ENCODE peak calls at places on chromosomes 13 and 19, in five cellular contexts. One of them, this sample, is unnamed.

GRCh38 chr13:86846501-86846900 is 824.7 kb upstream of the SLITRK5 start:
- DNase-seq in DND-41: no peak
- DNase-seq in keratinocyte: no peak
- DNase-seq in MM.1S: no peak
- DNase-seq in GM23338: no peak
- DNase-seq in this sample: no peak

GRCh38 chr19:5200844-5201243 is 139.8 kb downstream of the PTPRS start:
- DNase-seq in DND-41: no peak
- DNase-seq in keratinocyte: no peak
- DNase-seq in MM.1S: no peak
- DNase-seq in GM23338: no peak
- DNase-seq in this sample: no peak

GRCh38 chr13:51731759-51732158 is 72.2 kb downstream of the DHRS12 start:
- DNase-seq in DND-41: no peak
- DNase-seq in keratinocyte: no peak
- DNase-seq in MM.1S: no peak
- DNase-seq in GM23338: no peak
- DNase-seq in this sample: peak; percentile 77

GRCh38 chr13:70353096-70353495 is 244.8 kb upstream of the KLHL1 start:
- DNase-seq in DND-41: no peak
- DNase-seq in keratinocyte: no peak
- DNase-seq in MM.1S: no peak
- DNase-seq in GM23338: peak; percentile 26
- DNase-seq in this sample: no peak

GRCh38 chr19:18860302-18860700 is 28.5 kb downstream of the UPF1 start:
- DNase-seq in DND-41: no peak
- DNase-seq in keratinocyte: no peak
- DNase-seq in MM.1S: no peak
- DNase-seq in GM23338: no peak
- DNase-seq in this sample: peak; percentile 91

GRCh38 chr19:53518716-53519115 is 19.2 kb upstream of the ZNF331 start:
- DNase-seq in DND-41: no peak
- DNase-seq in keratinocyte: no peak
- DNase-seq in MM.1S: no peak
- DNase-seq in GM23338: no peak
- DNase-seq in this sample: no peak

GRCh38 chr13:27425151-27425917 is 915 bp downstream of the GTF3A start:
- DNase-seq in DND-41: peak; percentile 47
- DNase-seq in keratinocyte: no peak
- DNase-seq in MM.1S: no peak
- DNase-seq in GM23338: no peak
- DNase-seq in this sample: no peak

GRCh38 chr19:29173896-29174295 is 39.1 kb downstream of the UQCRFS1 start:
- DNase-seq in DND-41: no peak
- DNase-seq in keratinocyte: no peak
- DNase-seq in MM.1S: no peak
- DNase-seq in GM23338: no peak
- DNase-seq in this sample: no peak

GRCh38 chr13:109425821-109426689 is 360.3 kb downstream of the IRS2 start:
- DNase-seq in DND-41: no peak
- DNase-seq in keratinocyte: no peak
- DNase-seq in MM.1S: no peak
- DNase-seq in GM23338: no peak
- DNase-seq in this sample: no peak

GRCh38 chr19:49949735-49950589 is 11.0 kb downstream of the SIGLEC11 start:
- DNase-seq in DND-41: no peak
- DNase-seq in keratinocyte: no peak
- DNase-seq in MM.1S: no peak
- DNase-seq in GM23338: no peak
- DNase-seq in this sample: peak; percentile 88

GRCh38 chr19:27860309-27860934 is 1352.5 kb downstream of the UQCRFS1 start:
- DNase-seq in DND-41: no peak
- DNase-seq in keratinocyte: no peak
- DNase-seq in MM.1S: peak; percentile 54
- DNase-seq in GM23338: no peak
- DNase-seq in this sample: no peak

GRCh38 chr13:45690636-45691035 is 11.5 kb upstream of the CBY2 start:
- DNase-seq in DND-41: no peak
- DNase-seq in keratinocyte: no peak
- DNase-seq in MM.1S: no peak
- DNase-seq in GM23338: no peak
- DNase-seq in this sample: no peak

GRCh38 chr13:51091839-51092238 is 19.2 kb downstream of the C13orf42 start:
- DNase-seq in DND-41: no peak
- DNase-seq in keratinocyte: no peak
- DNase-seq in MM.1S: no peak
- DNase-seq in GM23338: peak; percentile 52
- DNase-seq in this sample: no peak

GRCh38 chr13:71067164-71067815 is 799.7 kb downstream of the DACH1 start:
- DNase-seq in DND-41: no peak
- DNase-seq in keratinocyte: no peak
- DNase-seq in MM.1S: no peak
- DNase-seq in GM23338: peak; percentile 35
- DNase-seq in this sample: no peak

GRCh38 chr19:29687244-29687896 is 22.1 kb downstream of the PLEKHF1 start:
- DNase-seq in DND-41: no peak
- DNase-seq in keratinocyte: no peak
- DNase-seq in MM.1S: no peak
- DNase-seq in GM23338: no peak
- DNase-seq in this sample: peak; percentile 94

GRCh38 chr13:99218545-99218944 is 17.9 kb downstream of the UBAC2 start:
- DNase-seq in DND-41: no peak
- DNase-seq in keratinocyte: no peak
- DNase-seq in MM.1S: no peak
- DNase-seq in GM23338: no peak
- DNase-seq in this sample: no peak

GRCh38 chr13:99464441-99464949 is 36.8 kb upstream of the TM9SF2 start:
- DNase-seq in DND-41: no peak
- DNase-seq in keratinocyte: no peak
- DNase-seq in MM.1S: no peak
- DNase-seq in GM23338: no peak
- DNase-seq in this sample: peak; percentile 31

GRCh38 chr19:50957587-50957986 is 4.7 kb upstream of the KLK5 start:
- DNase-seq in DND-41: no peak
- DNase-seq in keratinocyte: no peak
- DNase-seq in MM.1S: no peak
- DNase-seq in GM23338: no peak
- DNase-seq in this sample: peak; percentile 66

GRCh38 chr13:96952592-96952991 is 41.7 kb downstream of the OXGR1 start:
- DNase-seq in DND-41: no peak
- DNase-seq in keratinocyte: no peak
- DNase-seq in MM.1S: no peak
- DNase-seq in GM23338: no peak
- DNase-seq in this sample: no peak

GRCh38 chr13:96948127-96948526 is 46.1 kb downstream of the OXGR1 start:
- DNase-seq in DND-41: no peak
- DNase-seq in keratinocyte: no peak
- DNase-seq in MM.1S: no peak
- DNase-seq in GM23338: no peak
- DNase-seq in this sample: no peak

GRCh38 chr13:96946709-96947311 is 47.5 kb downstream of the OXGR1 start:
- DNase-seq in DND-41: no peak
- DNase-seq in keratinocyte: no peak
- DNase-seq in MM.1S: no peak
- DNase-seq in GM23338: peak; percentile 28
- DNase-seq in this sample: no peak

DNA sequence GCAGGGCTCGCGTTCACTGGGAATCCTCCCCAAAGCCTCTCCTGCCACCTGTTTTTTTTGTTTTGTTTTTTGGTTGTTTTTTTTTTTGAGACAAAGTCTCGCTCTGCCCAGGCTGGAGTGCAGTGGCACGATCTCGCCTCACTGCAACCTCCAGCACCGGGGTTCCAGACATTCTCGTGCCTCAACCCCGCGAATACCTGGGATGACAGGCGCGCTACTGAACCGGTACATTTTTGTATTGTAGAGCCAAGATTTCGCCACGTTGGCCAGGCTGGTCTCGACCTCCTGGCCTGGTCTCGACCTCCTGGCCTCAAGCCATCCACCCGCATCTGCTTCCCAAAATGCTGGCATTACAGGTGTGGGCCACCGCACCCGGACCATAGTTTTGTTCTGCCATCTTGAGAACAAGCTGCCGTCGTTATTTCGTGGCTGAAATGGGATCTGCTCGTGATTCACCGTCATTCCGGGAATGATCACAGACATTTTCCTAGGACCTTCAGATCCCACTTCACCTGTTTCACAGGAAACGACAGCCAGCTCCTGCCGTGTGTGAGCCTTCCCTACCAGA is 46.8 kb downstream of the OXGR1 start:
- DNase-seq in DND-41: no peak
- DNase-seq in keratinocyte: no peak
- DNase-seq in MM.1S: no peak
- DNase-seq in GM23338: no peak
- DNase-seq in this sample: no peak
- H2AFZ ChIP-seq in DND-41: no peak overlapping the region
- H2AFZ ChIP-seq in keratinocyte: no peak overlapping the region
- H2AFZ ChIP-seq in MM.1S: no peak overlapping the region
- H2AFZ ChIP-seq in GM23338: no peak overlapping the region
- H2AFZ ChIP-seq in this sample: no peak overlapping the region

GRCh38 chr13:30995331-30995730 is 62.9 kb downstream of the TEX26 start:
- DNase-seq in DND-41: no peak
- DNase-seq in keratinocyte: no peak
- DNase-seq in MM.1S: no peak
- DNase-seq in GM23338: no peak
- DNase-seq in this sample: no peak
- H2AFZ ChIP-seq in DND-41: no peak overlapping the region
- H2AFZ ChIP-seq in keratinocyte: no peak overlapping the region
- H2AFZ ChIP-seq in MM.1S: no peak overlapping the region
- H2AFZ ChIP-seq in GM23338: no peak overlapping the region
- H2AFZ ChIP-seq in this sample: no peak overlapping the region

GRCh38 chr19:3544742-3545668 is 6.0 kb downstream of the TEKTIP1 start:
- DNase-seq in DND-41: peak; percentile 69
- DNase-seq in keratinocyte: peak; percentile 67
- DNase-seq in MM.1S: peak; percentile 58
- DNase-seq in GM23338: peak; percentile 76
- DNase-seq in this sample: peak; percentile 99

GRCh38 chr19:3545669-3546034 is 6.7 kb downstream of the TEKTIP1 start:
- DNase-seq in DND-41: no peak
- DNase-seq in keratinocyte: no peak
- DNase-seq in MM.1S: no peak
- DNase-seq in GM23338: no peak
- DNase-seq in this sample: peak; percentile 76

GRCh38 chr19:3546119-3546518 is 7.1 kb downstream of the TEKTIP1 start:
- DNase-seq in DND-41: no peak
- DNase-seq in keratinocyte: no peak
- DNase-seq in MM.1S: no peak
- DNase-seq in GM23338: no peak
- DNase-seq in this sample: peak; percentile 77

GRCh38 chr19:3543150-3544053 is 4.4 kb downstream of the TEKTIP1 start:
- DNase-seq in DND-41: no peak
- DNase-seq in keratinocyte: no peak
- DNase-seq in MM.1S: no peak
- DNase-seq in GM23338: no peak
- DNase-seq in this sample: peak; percentile 87

DNA sequence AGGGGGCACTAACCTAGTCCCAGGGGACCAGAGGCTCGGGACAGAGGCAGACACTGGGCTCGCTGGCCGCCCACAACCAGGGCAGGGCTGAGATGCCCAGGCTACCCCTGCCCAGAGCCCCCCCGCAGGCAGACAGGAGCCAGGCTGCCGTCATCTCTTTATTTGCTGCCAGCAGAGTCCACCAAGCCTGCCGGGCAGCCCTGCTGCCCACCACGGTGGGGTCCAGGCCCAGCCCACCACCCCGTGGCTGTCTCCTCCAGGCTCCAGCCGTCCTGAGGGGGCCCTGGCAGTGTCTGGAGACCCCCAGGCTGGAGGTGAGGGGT is 5.0 kb downstream of the TEKTIP1 start:
- DNase-seq in DND-41: no peak
- DNase-seq in keratinocyte: no peak
- DNase-seq in MM.1S: no peak
- DNase-seq in GM23338: no peak
- DNase-seq in this sample: no peak
- H2AFZ ChIP-seq in DND-41: no peak overlapping the region
- H2AFZ ChIP-seq in keratinocyte: no peak overlapping the region
- H2AFZ ChIP-seq in MM.1S: no peak overlapping the region
- H2AFZ ChIP-seq in GM23338: no peak overlapping the region
- H2AFZ ChIP-seq in this sample: no peak overlapping the region

DNA sequence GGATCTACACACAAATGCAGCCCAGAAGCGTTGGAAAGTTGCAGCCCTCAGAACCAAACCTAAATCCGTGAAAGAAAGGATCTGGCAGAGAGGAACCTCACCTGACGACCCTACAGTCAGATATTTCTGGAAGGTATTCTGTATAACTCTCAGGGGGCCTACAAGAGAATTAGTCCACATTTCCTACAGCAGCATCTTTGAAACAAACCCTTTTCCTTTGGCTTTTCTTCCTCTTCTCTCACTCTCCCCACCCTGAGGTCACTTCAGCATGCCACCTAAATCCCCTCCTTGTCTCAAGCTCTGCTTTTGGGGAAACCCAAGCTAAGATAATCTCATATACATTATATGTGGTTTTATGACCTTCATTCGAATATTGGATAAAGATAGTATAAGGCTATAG is 719.0 kb upstream of the MIR17HG start:
- DNase-seq in DND-41: no peak
- DNase-seq in keratinocyte: no peak
- DNase-seq in MM.1S: no peak
- DNase-seq in GM23338: no peak
- DNase-seq in this sample: no peak
- H2AFZ ChIP-seq in DND-41: no peak overlapping the region
- H2AFZ ChIP-seq in keratinocyte: no peak overlapping the region
- H2AFZ ChIP-seq in MM.1S: no peak overlapping the region
- H2AFZ ChIP-seq in GM23338: no peak overlapping the region
- H2AFZ ChIP-seq in this sample: no peak overlapping the region

GRCh38 chr13:41512441-41512840 is 55.1 kb downstream of the RGCC start:
- DNase-seq in DND-41: no peak
- DNase-seq in keratinocyte: no peak
- DNase-seq in MM.1S: no peak
- DNase-seq in GM23338: peak; percentile 19
- DNase-seq in this sample: no peak
- H2AFZ ChIP-seq in DND-41: no peak overlapping the region
- H2AFZ ChIP-seq in keratinocyte: no peak overlapping the region
- H2AFZ ChIP-seq in MM.1S: no peak overlapping the region
- H2AFZ ChIP-seq in GM23338: peak overlapping the region; percentile 87
- H2AFZ ChIP-seq in this sample: no peak overlapping the region